ENCODE peak calls at places on chromosomes 12 and 14, in nine cellular contexts. J, L, O, Q, E, Z, G, I and P are unnamed samples.

GRCh38 chr14:102957222-102957621 is 34.8 kb downstream of the AMN start:
- DNase-seq in Z (no peak), O (no peak), E (no peak), Q (no peak), I (peak; percentile 11), J (no peak), L (no peak), G (no peak), P (peak; percentile 76)

GRCh38 chr12:131989021-131989420 is 39.3 kb downstream of the EP400 start:
- DNase-seq in G (no peak), Q (no peak), I (no peak), L (no peak), E (no peak), J (no peak), Z (no peak), O (no peak), P (no peak)

GRCh38 chr14:76776306-76777251 is 15.3 kb downstream of the VASH1 start:
- DNase-seq in I (no peak), E (peak; percentile 33), L (no peak), G (no peak), J (no peak), Z (no peak), O (no peak), Q (no peak), P (no peak)

GRCh38 chr12:14216405-14217294 is 148.8 kb upstream of the ATF7IP start:
- DNase-seq in G (no peak), Z (no peak), O (no peak), I (peak; percentile 12), J (no peak), Q (no peak), L (peak; percentile 23), E (no peak), P (peak; percentile 50)

GRCh38 chr14:77593501-77593911 is 22.9 kb downstream of the SPTLC2 start:
- DNase-seq in Z (no peak), Q (peak; percentile 67), O (no peak), G (no peak), E (no peak), J (no peak), L (no peak), I (peak; percentile 45), P (peak; percentile 36)

GRCh38 chr12:104973250-104973649 is 12.9 kb upstream of the NOPCHAP1 start:
- DNase-seq in E (no peak), Z (no peak), O (no peak), G (no peak), J (no peak), I (no peak), L (no peak), Q (no peak), P (no peak)

GRCh38 chr14:88848571-88848970 is 24.1 kb downstream of the TTC8 start:
- DNase-seq in I (peak; percentile 28), G (no peak), J (no peak), L (no peak), O (no peak), Q (no peak), Z (no peak), E (no peak), P (no peak)

GRCh38 chr14:96038558-96038919 is 623 bp upstream of the C14orf132 start:
- DNase-seq in I (no peak), L (no peak), Q (no peak), J (no peak), O (no peak), Z (peak; percentile 21), G (no peak), E (peak; percentile 33), P (no peak)

GRCh38 chr12:48084066-48084465 is 21.8 kb downstream of the SENP1 start:
- DNase-seq in O (no peak), Z (no peak), I (peak; percentile 21), E (no peak), J (no peak), Q (no peak), L (no peak), G (no peak), P (no peak)

GRCh38 chr14:93462479-93462878 is 31.7 kb downstream of the UNC79 start:
- DNase-seq in G (no peak), Z (no peak), L (no peak), E (no peak), O (no peak), Q (no peak), J (no peak), I (no peak), P (no peak)

GRCh38 chr14:74239848-74240793 is 872 bp downstream of the VSX2 start:
- DNase-seq in Q (no peak), G (no peak), L (no peak), E (no peak), O (no peak), Z (no peak), I (no peak), J (no peak), P (peak; percentile 12)

GRCh38 chr14:72783741-72784140 is 110.2 kb downstream of the DPF3 start:
- DNase-seq in O (no peak), E (no peak), J (no peak), Z (no peak), L (peak; percentile 13), G (no peak), I (no peak), Q (no peak), P (no peak)

GRCh38 chr12:72272731-72273498 is 745 bp downstream of the TRHDE start:
- DNase-seq in L (peak; percentile 14), Z (no peak), I (peak; percentile 70), G (peak; percentile 68), E (peak; percentile 21), J (no peak), O (no peak), Q (no peak), P (no peak)

GRCh38 chr12:116026768-116027550 is 250.5 kb downstream of the MED13L start:
- DNase-seq in L (no peak), O (no peak), I (no peak), Z (no peak), E (no peak), Q (no peak), J (no peak), G (no peak), P (no peak)

GRCh38 chr14:104580961-104581360 is 1.4 kb downstream of the C14orf180 start:
- DNase-seq in I (no peak), Z (no peak), J (no peak), G (no peak), L (no peak), O (no peak), E (peak; percentile 85), Q (no peak), P (no peak)

GRCh38 chr12:71128191-71128590 is 29.6 kb downstream of the TSPAN8 start:
- DNase-seq in G (no peak), O (no peak), I (no peak), Q (no peak), L (no peak), E (no peak), J (no peak), Z (no peak), P (peak; percentile 5)